ENCODE peak calls at places on chromosome 11, in nine cellular contexts. One of them, this sample, is unnamed.

GRCh38 chr11:114262681-114263509 is 33.3 kb upstream of the NNMT start:
- DNase-seq in endothelial cell: peak
- DNase-seq in NCI-H69: peak
- DNase-seq in AG10803: peak
- DNase-seq in germinal center: no peak
- DNase-seq in fibroblast of the conjunctiva: peak
- DNase-seq in activated gamma-delta T cell: no peak
- DNase-seq in GM03348: peak
- DNase-seq in ovary: no peak
- DNase-seq in this sample: no peak

GRCh38 chr11:76640540-76640939 is 30.0 kb downstream of the LRRC32 start:
- DNase-seq in endothelial cell: peak
- DNase-seq in NCI-H69: peak
- DNase-seq in AG10803: no peak
- DNase-seq in germinal center: no peak
- DNase-seq in fibroblast of the conjunctiva: no peak
- DNase-seq in activated gamma-delta T cell: no peak
- DNase-seq in GM03348: no peak
- DNase-seq in ovary: peak
- DNase-seq in this sample: no peak

GRCh38 chr11:6746086-6746618 is 25.6 kb downstream of the OR2AG2 start:
- DNase-seq in endothelial cell: no peak
- DNase-seq in NCI-H69: no peak
- DNase-seq in AG10803: no peak
- DNase-seq in germinal center: peak
- DNase-seq in fibroblast of the conjunctiva: no peak
- DNase-seq in activated gamma-delta T cell: no peak
- DNase-seq in GM03348: no peak
- DNase-seq in ovary: no peak
- DNase-seq in this sample: peak

GRCh38 chr11:122108192-122108799 is 7.7 kb downstream of the BLID start:
- DNase-seq in endothelial cell: peak
- DNase-seq in NCI-H69: peak
- DNase-seq in AG10803: no peak
- DNase-seq in germinal center: peak
- DNase-seq in fibroblast of the conjunctiva: no peak
- DNase-seq in activated gamma-delta T cell: no peak
- DNase-seq in GM03348: no peak
- DNase-seq in ovary: no peak
- DNase-seq in this sample: no peak

GRCh38 chr11:45001466-45002165 is 50.9 kb upstream of the TP53I11 start:
- DNase-seq in endothelial cell: no peak
- DNase-seq in NCI-H69: no peak
- DNase-seq in AG10803: no peak
- DNase-seq in germinal center: no peak
- DNase-seq in fibroblast of the conjunctiva: no peak
- DNase-seq in activated gamma-delta T cell: no peak
- DNase-seq in GM03348: no peak
- DNase-seq in ovary: no peak
- DNase-seq in this sample: no peak

GRCh38 chr11:335779-336665 is 15.4 kb upstream of the IFITM3 start:
- DNase-seq in endothelial cell: no peak
- DNase-seq in NCI-H69: no peak
- DNase-seq in AG10803: no peak
- DNase-seq in germinal center: no peak
- DNase-seq in fibroblast of the conjunctiva: no peak
- DNase-seq in activated gamma-delta T cell: no peak
- DNase-seq in GM03348: no peak
- DNase-seq in ovary: peak
- DNase-seq in this sample: no peak

GRCh38 chr11:10564692-10565318 is 3.7 kb downstream of the LYVE1 start:
- DNase-seq in endothelial cell: no peak
- DNase-seq in NCI-H69: no peak
- DNase-seq in AG10803: peak
- DNase-seq in germinal center: no peak
- DNase-seq in fibroblast of the conjunctiva: no peak
- DNase-seq in activated gamma-delta T cell: no peak
- DNase-seq in GM03348: peak
- DNase-seq in ovary: no peak
- DNase-seq in this sample: no peak

GRCh38 chr11:32052218-32052617 is 38.7 kb upstream of the RCN1 start:
- DNase-seq in endothelial cell: peak
- DNase-seq in NCI-H69: peak
- DNase-seq in AG10803: peak
- DNase-seq in germinal center: peak
- DNase-seq in fibroblast of the conjunctiva: peak
- DNase-seq in activated gamma-delta T cell: no peak
- DNase-seq in GM03348: peak
- DNase-seq in ovary: peak
- DNase-seq in this sample: peak

GRCh38 chr11:13076961-13077360 is 67.8 kb downstream of the RASSF10 start:
- DNase-seq in endothelial cell: no peak
- DNase-seq in NCI-H69: peak
- DNase-seq in AG10803: no peak
- DNase-seq in germinal center: no peak
- DNase-seq in fibroblast of the conjunctiva: no peak
- DNase-seq in activated gamma-delta T cell: no peak
- DNase-seq in GM03348: no peak
- DNase-seq in ovary: no peak
- DNase-seq in this sample: no peak

GRCh38 chr11:131624526-131624925 is 254.1 kb downstream of the NTM start:
- DNase-seq in endothelial cell: no peak
- DNase-seq in NCI-H69: no peak
- DNase-seq in AG10803: peak
- DNase-seq in germinal center: no peak
- DNase-seq in fibroblast of the conjunctiva: no peak
- DNase-seq in activated gamma-delta T cell: no peak
- DNase-seq in GM03348: peak
- DNase-seq in ovary: no peak
- DNase-seq in this sample: no peak

GRCh38 chr11:120512727-120513435 is 1.3 kb downstream of the GRIK4 start:
- DNase-seq in endothelial cell: no peak
- DNase-seq in NCI-H69: peak
- DNase-seq in AG10803: no peak
- DNase-seq in germinal center: no peak
- DNase-seq in fibroblast of the conjunctiva: no peak
- DNase-seq in activated gamma-delta T cell: no peak
- DNase-seq in GM03348: no peak
- DNase-seq in ovary: no peak
- DNase-seq in this sample: no peak

GRCh38 chr11:47259178-47259977 is 1.6 kb downstream of the NR1H3 start:
- DNase-seq in endothelial cell: peak
- DNase-seq in NCI-H69: peak
- DNase-seq in AG10803: peak
- DNase-seq in germinal center: peak
- DNase-seq in fibroblast of the conjunctiva: no peak
- DNase-seq in activated gamma-delta T cell: no peak
- DNase-seq in GM03348: peak
- DNase-seq in ovary: no peak
- DNase-seq in this sample: peak

GRCh38 chr11:100581318-100581717 is 105.8 kb upstream of the ARHGAP42 start:
- DNase-seq in endothelial cell: no peak
- DNase-seq in NCI-H69: no peak
- DNase-seq in AG10803: no peak
- DNase-seq in germinal center: no peak
- DNase-seq in fibroblast of the conjunctiva: no peak
- DNase-seq in activated gamma-delta T cell: no peak
- DNase-seq in GM03348: no peak
- DNase-seq in ovary: no peak
- DNase-seq in this sample: no peak

GRCh38 chr11:45212566-45213315 is 66.3 kb downstream of the PRDM11 start:
- DNase-seq in endothelial cell: peak
- DNase-seq in NCI-H69: no peak
- DNase-seq in AG10803: no peak
- DNase-seq in germinal center: no peak
- DNase-seq in fibroblast of the conjunctiva: no peak
- DNase-seq in activated gamma-delta T cell: no peak
- DNase-seq in GM03348: no peak
- DNase-seq in ovary: no peak
- DNase-seq in this sample: no peak

GRCh38 chr11:131688056-131688693 is 317.8 kb downstream of the NTM start:
- DNase-seq in endothelial cell: peak
- DNase-seq in NCI-H69: peak
- DNase-seq in AG10803: peak
- DNase-seq in germinal center: peak
- DNase-seq in fibroblast of the conjunctiva: no peak
- DNase-seq in activated gamma-delta T cell: no peak
- DNase-seq in GM03348: peak
- DNase-seq in ovary: no peak
- DNase-seq in this sample: peak

GRCh38 chr11:72243567-72244316 is at the start of gene PHOX2A:
- DNase-seq in endothelial cell: no peak
- DNase-seq in NCI-H69: no peak
- DNase-seq in AG10803: no peak
- DNase-seq in germinal center: no peak
- DNase-seq in fibroblast of the conjunctiva: no peak
- DNase-seq in activated gamma-delta T cell: no peak
- DNase-seq in GM03348: no peak
- DNase-seq in ovary: no peak
- DNase-seq in this sample: no peak